ENCODE peak calls at places on chromosomes 12 and 14, in ten cellular contexts. E, D, T, B, K, A, H, C, R and L are unnamed samples.

GRCh38 chr12:114186241-114187002 is 219.5 kb downstream of the TBX5 start:
- DNase-seq in T (peak; percentile 9), B (no peak), E (no peak), A (no peak), K (no peak), D (no peak), H (no peak), R (no peak), C (peak; percentile 53), L (no peak)

GRCh38 chr14:61322011-61322798 is 826 bp downstream of the PRKCH start:
- DNase-seq in H (peak; percentile 66), A (peak; percentile 83), D (no peak), K (no peak), B (no peak), E (no peak), C (peak; percentile 63), T (peak; percentile 26), R (peak; percentile 73), L (peak; percentile 22)

GRCh38 chr12:105744659-105745058 is 394.1 kb downstream of the NUAK1 start:
- DNase-seq in K (no peak), T (no peak), C (no peak), B (no peak), A (no peak), D (no peak), R (no peak), E (no peak), H (no peak), L (no peak)

GRCh38 chr14:24172261-24172860 is 481 bp downstream of the REC8 start:
- DNase-seq in E (no peak), T (peak; percentile 79), K (no peak), D (no peak), R (no peak), H (no peak), A (peak; percentile 60), C (no peak), B (no peak), L (no peak)

GRCh38 chr14:78997811-78998210 is 827.6 kb downstream of the NRXN3 start:
- DNase-seq in T (peak; percentile 4), H (peak; percentile 17), R (no peak), K (no peak), C (no peak), B (no peak), E (no peak), A (no peak), D (no peak), L (no peak)

GRCh38 chr12:104276192-104277131 is 27.1 kb upstream of the EID3 start:
- DNase-seq in D (no peak), B (no peak), R (no peak), H (no peak), K (no peak), E (peak; percentile 64), C (no peak), A (no peak), T (no peak), L (no peak)

GRCh38 chr12:49220972-49221371 is 32.1 kb upstream of the TUBA1A start:
- DNase-seq in B (no peak), E (no peak), D (no peak), A (peak; percentile 15), R (no peak), C (no peak), K (no peak), T (no peak), H (no peak), L (no peak)

GRCh38 chr14:31170411-31170810 is 37.2 kb downstream of the HECTD1 start:
- DNase-seq in H (no peak), T (no peak), R (no peak), C (no peak), B (no peak), A (no peak), E (no peak), K (no peak), D (no peak), L (no peak)

GRCh38 chr14:99540196-99541032 is 59.2 kb downstream of the CCNK start:
- DNase-seq in T (peak; percentile 79), A (no peak), H (no peak), D (no peak), R (no peak), K (no peak), E (no peak), C (no peak), B (no peak), L (no peak)

GRCh38 chr14:94101748-94102147 is 8.8 kb upstream of the IFI27 start:
- DNase-seq in B (no peak), A (no peak), E (no peak), K (no peak), D (no peak), C (no peak), T (no peak), H (no peak), R (no peak), L (no peak)

GRCh38 chr12:52670961-52671360 is 9.2 kb downstream of the KRT1 start:
- DNase-seq in E (no peak), A (no peak), T (no peak), B (no peak), D (no peak), R (no peak), H (no peak), K (no peak), C (no peak), L (no peak)

GRCh38 chr12:52667931-52668330 is 12.3 kb downstream of the KRT1 start:
- DNase-seq in A (no peak), B (no peak), T (no peak), H (no peak), D (no peak), C (no peak), R (no peak), E (no peak), K (no peak), L (no peak)

GRCh38 chr12:52667509-52667908 is 12.7 kb downstream of the KRT1 start:
- DNase-seq in B (no peak), D (no peak), C (no peak), A (no peak), R (no peak), T (no peak), H (no peak), K (no peak), E (peak; percentile 33), L (no peak)

GRCh38 chr12:52670506-52670905 is 9.7 kb downstream of the KRT1 start:
- DNase-seq in K (no peak), B (no peak), C (no peak), R (no peak), H (no peak), E (no peak), A (no peak), D (no peak), T (no peak), L (no peak)

GRCh38 chr12:52669426-52669825 is 10.8 kb downstream of the KRT1 start:
- DNase-seq in T (no peak), R (no peak), H (no peak), B (no peak), E (no peak), K (no peak), C (no peak), A (no peak), D (no peak), L (no peak)
- TF ChIP-seq EP300 in T (no peak), R (no peak), H (no peak), B (no peak), E (no peak), K (no peak), C (no peak), A (no peak), D (no peak), L (no peak)

GRCh38 chr12:52404951-52405350 is 1.2 kb downstream of the KRT82 start:
- DNase-seq in D (no peak), A (no peak), R (no peak), E (peak; percentile 37), H (no peak), T (no peak), K (no peak), B (no peak), C (no peak), L (no peak)
- TF ChIP-seq CTCF in D (no peak), A (no peak), R (no peak), E (no peak), H (no peak), T (no peak), K (no peak), B (no peak), C (no peak), L (no peak)

DNA sequence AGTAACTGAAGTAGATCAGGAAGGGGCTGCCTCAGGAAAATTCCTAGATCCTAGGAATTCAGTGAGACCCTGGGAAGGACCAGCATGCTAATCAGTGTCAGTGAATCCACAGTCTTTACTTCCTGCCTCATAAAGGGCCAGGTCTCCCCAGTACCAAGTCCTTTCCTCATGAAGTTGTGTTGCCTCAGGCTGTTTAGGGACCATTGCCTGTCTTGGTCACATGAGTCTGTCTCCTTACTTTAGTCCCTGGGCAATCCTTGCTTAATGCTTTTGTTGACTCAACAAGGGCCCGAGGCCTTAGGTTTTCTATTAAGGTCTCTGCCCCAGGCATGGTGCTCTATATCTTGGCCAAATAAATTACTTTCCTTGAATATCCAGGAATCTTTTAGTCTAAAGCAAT is 16.1 kb upstream of the ATF1 start:
- DNase-seq in A (no peak), R (no peak), T (no peak), D (no peak), H (no peak), B (no peak), E (no peak), K (no peak), C (no peak), L (no peak)
- TF ChIP-seq EP300 in A (no peak), R (no peak), T (no peak), D (no peak), H (no peak), B (no peak), E (no peak), K (no peak), C (no peak), L (no peak)

GRCh38 chr12:24027352-24027751 is 77.9 kb upstream of the SOX5 start:
- DNase-seq in T (no peak), R (no peak), E (no peak), H (no peak), C (no peak), D (no peak), A (no peak), K (no peak), B (no peak), L (no peak)
- TF ChIP-seq CTCF in T (peak; percentile 9), R (no peak), E (no peak), H (no peak), C (peak; percentile 4), D (no peak), A (no peak), K (no peak), B (no peak), L (no peak)

GRCh38 chr12:13744566-13744965 is 236.8 kb downstream of the GRIN2B start:
- DNase-seq in B (no peak), R (no peak), A (no peak), T (no peak), H (no peak), K (no peak), D (no peak), E (no peak), C (no peak), L (no peak)
- TF ChIP-seq EP300 in B (no peak), R (no peak), A (no peak), T (no peak), H (no peak), K (no peak), D (no peak), E (no peak), C (no peak), L (no peak)

GRCh38 chr12:102480401-102480800 is at the start of gene IGF1:
- DNase-seq in D (no peak), A (no peak), K (no peak), E (no peak), C (no peak), B (no peak), R (no peak), T (no peak), H (no peak), L (no peak)
- TF ChIP-seq CTCF in D (no peak), A (no peak), K (no peak), E (no peak), C (no peak), B (no peak), R (no peak), T (peak; percentile 31), H (no peak), L (no peak)